ENCODE peak calls at places on chromosomes 2 and 18, in nine cellular contexts. E is AG09309, O is upper lobe of left lung, H is HL-60, X is tibial artery, Y is Caco-2, T is astrocyte of the spinal cord, F is NB4, C is ovary. G is an unnamed sample.

GRCh38 chr2:173059941-173060575 is 15.6 kb upstream of the MAP3K20 start:
- DNase-seq in E (no peak), O (no peak), H (no peak), X (no peak), Y (no peak), T (no peak), F (no peak), C (no peak), G (no peak)

GRCh38 chr2:160308915-160309314 is 108.8 kb upstream of the ITGB6 start:
- DNase-seq in E (no peak), O (no peak), H (no peak), X (no peak), Y (no peak), T (peak; percentile 87), F (no peak), C (no peak), G (peak; percentile 80)

GRCh38 chr18:61738488-61738887 is 154.3 kb downstream of the RNF152 start:
- DNase-seq in E (no peak), O (no peak), H (peak; percentile 36), X (peak; percentile 54), Y (no peak), T (no peak), F (peak; percentile 83), C (no peak), G (no peak)

GRCh38 chr18:30245756-30246515 is 796.6 kb downstream of the DSC3 start:
- DNase-seq in E (no peak), O (no peak), H (no peak), X (no peak), Y (no peak), T (peak; percentile 12), F (no peak), C (no peak), G (peak; percentile 33)

GRCh38 chr2:64359892-64360657 is 93.9 kb upstream of the LGALSL start:
- DNase-seq in E (peak; percentile 64), O (no peak), H (peak; percentile 8), X (peak; percentile 92), Y (peak; percentile 60), T (peak; percentile 93), F (peak; percentile 63), C (peak; percentile 35), G (peak; percentile 57)

GRCh38 chr18:41096504-41096903 is 858.5 kb upstream of the PIK3C3 start:
- DNase-seq in E (no peak), O (no peak), H (no peak), X (no peak), Y (no peak), T (peak; percentile 59), F (peak; percentile 4), C (no peak), G (peak; percentile 33)

GRCh38 chr2:126834006-126834659 is 64.6 kb upstream of the TEX51 start:
- DNase-seq in E (no peak), O (no peak), H (no peak), X (no peak), Y (no peak), T (no peak), F (no peak), C (no peak), G (no peak)

GRCh38 chr18:59200787-59201186 is 19.2 kb upstream of the GRP start:
- DNase-seq in E (peak; percentile 27), O (no peak), H (no peak), X (no peak), Y (no peak), T (no peak), F (peak; percentile 2), C (no peak), G (no peak)

GRCh38 chr18:12046046-12046750 is 47.4 kb upstream of the ANKRD62 start:
- DNase-seq in E (no peak), O (peak; percentile 42), H (no peak), X (no peak), Y (no peak), T (no peak), F (no peak), C (no peak), G (no peak)

GRCh38 chr2:37698931-37699481 is 27.6 kb upstream of the CDC42EP3 start:
- DNase-seq in E (no peak), O (no peak), H (no peak), X (no peak), Y (no peak), T (peak; percentile 54), F (no peak), C (no peak), G (peak; percentile 24)

GRCh38 chr18:8630546-8630945 is 21.3 kb downstream of the RAB12 start:
- DNase-seq in E (no peak), O (no peak), H (no peak), X (no peak), Y (no peak), T (no peak), F (no peak), C (no peak), G (no peak)

GRCh38 chr2:237731663-237732062 is 66.9 kb upstream of the RBM44 start:
- DNase-seq in E (peak; percentile 23), O (no peak), H (no peak), X (no peak), Y (no peak), T (peak; percentile 70), F (peak; percentile 42), C (no peak), G (peak; percentile 26)

GRCh38 chr18:54813305-54813704 is 15.0 kb upstream of the RAB27B start:
- DNase-seq in E (no peak), O (no peak), H (no peak), X (no peak), Y (no peak), T (no peak), F (no peak), C (no peak), G (no peak)

GRCh38 chr2:164625378-164625971 is 4.2 kb upstream of the GRB14 start:
- DNase-seq in E (peak; percentile 28), O (no peak), H (no peak), X (peak; percentile 28), Y (no peak), T (peak; percentile 36), F (no peak), C (no peak), G (no peak)

GRCh38 chr2:43507137-43507536 is 88.7 kb downstream of the THADA start:
- DNase-seq in E (no peak), O (no peak), H (no peak), X (no peak), Y (no peak), T (no peak), F (no peak), C (no peak), G (no peak)

GRCh38 chr2:159658887-159659437 is 42.6 kb upstream of the BAZ2B start:
- DNase-seq in E (peak; percentile 28), O (no peak), H (peak; percentile 16), X (peak; percentile 70), Y (no peak), T (no peak), F (no peak), C (peak; percentile 44), G (no peak)

GRCh38 chr2:112637289-112637660 is 8.5 kb upstream of the SLC20A1 start:
- DNase-seq in E (no peak), O (no peak), H (no peak), X (no peak), Y (no peak), T (no peak), F (no peak), C (no peak), G (no peak)

GRCh38 chr2:73295751-73296400 is 2.5 kb upstream of the EGR4 start:
- DNase-seq in E (no peak), O (peak; percentile 22), H (no peak), X (no peak), Y (no peak), T (no peak), F (no peak), C (no peak), G (no peak)

GRCh38 chr18:48036641-48037421 is 106.4 kb upstream of the SMAD2 start:
- DNase-seq in E (no peak), O (peak; percentile 28), H (no peak), X (peak; percentile 23), Y (no peak), T (no peak), F (no peak), C (no peak), G (no peak)

GRCh38 chr2:21041943-21042707 is 1.7 kb downstream of the APOB start:
- DNase-seq in E (peak; percentile 2), O (peak; percentile 38), H (no peak), X (no peak), Y (peak; percentile 74), T (no peak), F (no peak), C (no peak), G (no peak)

GRCh38 chr2:137659616-137660015 is 304.7 kb upstream of the HNMT start:
- DNase-seq in E (no peak), O (no peak), H (no peak), X (no peak), Y (peak; percentile 42), T (no peak), F (peak; percentile 5), C (no peak), G (no peak)

DNA sequence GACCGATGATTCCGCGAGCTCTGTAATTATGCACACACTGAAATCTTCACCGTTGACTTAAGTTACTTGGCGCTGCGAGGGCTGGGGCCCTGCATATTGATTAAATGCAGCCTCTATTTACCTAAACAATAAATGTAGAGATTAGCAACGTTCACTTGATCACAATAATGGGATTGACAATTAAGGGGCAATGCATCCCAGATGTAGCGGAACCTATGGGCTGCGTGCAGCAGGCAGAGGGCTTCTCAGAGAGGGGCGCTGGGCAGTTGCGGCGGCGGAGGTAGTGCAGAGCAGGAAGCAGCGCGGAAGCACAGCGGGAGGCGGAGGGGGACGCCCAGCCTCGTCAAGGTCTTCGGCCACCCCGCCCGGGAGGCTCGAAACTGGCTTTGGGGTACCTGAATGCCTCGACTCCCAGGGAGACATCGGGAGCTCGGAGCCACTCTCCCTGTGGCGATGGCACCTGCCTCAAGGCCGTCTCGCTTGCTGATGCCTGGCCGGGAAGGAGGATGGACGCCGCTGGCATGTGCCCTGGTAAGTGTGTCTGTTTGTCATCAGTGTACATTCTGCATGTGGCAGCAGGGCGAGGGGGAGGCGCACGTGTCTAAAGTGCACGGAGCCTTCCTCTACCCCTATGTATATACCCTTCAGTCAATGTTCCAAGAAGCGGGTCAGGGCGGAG is 7.7 kb upstream of the SP9 start:
- DNase-seq in E (no peak), O (peak; percentile 73), H (no peak), X (no peak), Y (no peak), T (no peak), F (no peak), C (no peak), G (no peak)
- H3K4me3 ChIP-seq in E (peak overlapping the region; percentile 83), O (no peak overlapping the region), H (peak overlapping the region; percentile 48), X (peak overlapping the region; percentile 53), Y (peak overlapping the region; percentile 55), T (peak overlapping the region; percentile 35), F (peak overlapping the region; percentile 25), C (peak overlapping the region; percentile 32), G (peak overlapping the region; percentile 43)

GRCh38 chr2:142140434-142140845 is 9.6 kb upstream of the LRP1B start:
- DNase-seq in E (no peak), O (no peak), H (no peak), X (no peak), Y (no peak), T (peak; percentile 61), F (peak; percentile 45), C (no peak), G (peak; percentile 22)
- TF ChIP-seq CTCF in E (peak; percentile 42), O (peak; percentile 17), H (no peak), X (peak; percentile 47), Y (peak; percentile 35), T (peak; percentile 47), F (peak; percentile 18), C (no peak), G (peak; percentile 25)

GRCh38 chr2:240917009-240917683 is 11.0 kb downstream of the CROCC2 start:
- DNase-seq in E (no peak), O (peak; percentile 71), H (no peak), X (peak; percentile 18), Y (peak; percentile 13), T (no peak), F (peak; percentile 72), C (no peak), G (no peak)
- H3K4me3 ChIP-seq in E (no peak overlapping the region), O (no peak overlapping the region), H (no peak overlapping the region), X (no peak overlapping the region), Y (no peak overlapping the region), T (no peak overlapping the region), F (no peak overlapping the region), C (no peak overlapping the region), G (no peak overlapping the region)

GRCh38 chr18:24530630-24531111 is 70.2 kb downstream of the HRH4 start:
- DNase-seq in E (peak; percentile 24), O (no peak), H (no peak), X (no peak), Y (no peak), T (peak; percentile 13), F (peak; percentile 65), C (no peak), G (peak; percentile 5)
- TF ChIP-seq CTCF in E (no peak), O (no peak), H (no peak), X (no peak), Y (no peak), T (no peak), F (no peak), C (no peak), G (no peak)